ENCODE peak calls at places on chromosomes 2 and 18, in nine cellular contexts. G is GM23338, B is breast epithelium, T is HCT116, K is HL-60, N is GM12878, A is sigmoid colon, D is HepG2, Z is H1. I is an unnamed sample.

GRCh38 chr2:165953306-165953654 is 296 bp downstream of the TTC21B start:
- DNase-seq in G (no peak), B (peak), T (peak), K (no peak), N (no peak), A (no peak), D (peak), Z (no peak), I (no peak)

GRCh38 chr2:152031747-152032146 is 67.1 kb downstream of the CACNB4 start:
- DNase-seq in G (no peak), B (no peak), T (no peak), K (peak), N (no peak), A (no peak), D (no peak), Z (no peak), I (no peak)

GRCh38 chr2:43001055-43001378 is 208.6 kb upstream of the HAAO start:
- DNase-seq in G (no peak), B (no peak), T (no peak), K (no peak), N (no peak), A (no peak), D (no peak), Z (no peak), I (no peak)

GRCh38 chr2:75311993-75312392 is 112.7 kb upstream of the TACR1 start:
- DNase-seq in G (peak), B (no peak), T (peak), K (no peak), N (peak), A (no peak), D (peak), Z (peak), I (peak)

GRCh38 chr18:78618726-78619125 is 360.9 kb upstream of the SALL3 start:
- DNase-seq in G (no peak), B (no peak), T (no peak), K (no peak), N (no peak), A (no peak), D (no peak), Z (no peak), I (no peak)

GRCh38 chr2:20468549-20469500 is 22.0 kb downstream of the RHOB start:
- DNase-seq in G (no peak), B (no peak), T (no peak), K (no peak), N (no peak), A (peak), D (no peak), Z (no peak), I (no peak)

GRCh38 chr2:64259301-64259700 is 115.1 kb upstream of the PELI1 start:
- DNase-seq in G (no peak), B (no peak), T (no peak), K (no peak), N (no peak), A (no peak), D (no peak), Z (no peak), I (no peak)

GRCh38 chr2:1136071-1136470 is 185.4 kb downstream of the SNTG2 start:
- DNase-seq in G (peak), B (no peak), T (no peak), K (no peak), N (no peak), A (no peak), D (no peak), Z (no peak), I (no peak)

DNA sequence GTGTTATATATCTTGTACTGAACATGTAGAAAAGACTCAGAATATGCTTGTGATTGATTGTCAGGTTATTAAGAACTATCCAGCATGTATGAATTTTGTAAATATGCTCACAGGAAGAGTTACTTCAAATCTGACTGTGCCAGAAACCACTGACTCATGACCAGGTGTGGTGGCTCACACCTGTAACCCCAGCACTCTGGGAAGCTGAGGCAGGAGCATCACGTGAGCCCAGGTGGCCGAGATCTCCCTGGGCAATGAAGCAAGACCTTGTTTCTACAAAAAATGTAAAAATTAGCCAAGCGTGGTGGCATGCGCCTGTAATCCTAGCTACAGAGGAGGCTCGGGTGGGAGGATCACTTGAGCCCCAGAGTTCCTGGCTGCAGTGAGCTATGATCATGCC is 126.6 kb downstream of the COMMD1 start:
- DNase-seq in G (no peak), B (no peak), T (no peak), K (no peak), N (no peak), A (no peak), D (no peak), Z (no peak), I (no peak)
- TF ChIP-seq POLR2AphosphoS5 in G (no peak), B (no peak), T (no peak), K (no peak), N (no peak), A (no peak), D (no peak), Z (no peak), I (no peak)

DNA sequence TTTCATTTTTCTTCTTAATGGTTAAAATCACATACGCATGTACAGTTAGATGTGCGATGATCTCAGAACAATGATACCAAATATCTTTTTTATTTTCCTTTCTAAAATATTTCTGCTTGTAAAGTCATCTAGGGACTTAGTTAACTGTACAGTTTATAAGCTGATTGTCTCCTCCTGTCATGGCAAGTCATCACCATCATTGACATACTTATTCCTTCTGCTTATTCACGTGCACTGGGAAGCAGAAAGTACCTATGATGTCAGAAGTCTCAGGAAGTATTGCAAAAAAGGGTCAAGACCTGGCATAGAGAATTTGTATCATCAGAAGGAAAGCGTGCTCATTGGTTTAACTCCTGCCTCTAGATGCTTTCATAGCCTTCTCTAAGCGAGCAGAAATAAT is 154.2 kb downstream of the DSC3 start:
- DNase-seq in G (no peak), B (no peak), T (no peak), K (no peak), N (no peak), A (no peak), D (no peak), Z (no peak), I (no peak)
- TF ChIP-seq POLR2AphosphoS5 in G (no peak), B (no peak), T (no peak), K (no peak), N (no peak), A (no peak), D (no peak), Z (no peak), I (no peak)

DNA sequence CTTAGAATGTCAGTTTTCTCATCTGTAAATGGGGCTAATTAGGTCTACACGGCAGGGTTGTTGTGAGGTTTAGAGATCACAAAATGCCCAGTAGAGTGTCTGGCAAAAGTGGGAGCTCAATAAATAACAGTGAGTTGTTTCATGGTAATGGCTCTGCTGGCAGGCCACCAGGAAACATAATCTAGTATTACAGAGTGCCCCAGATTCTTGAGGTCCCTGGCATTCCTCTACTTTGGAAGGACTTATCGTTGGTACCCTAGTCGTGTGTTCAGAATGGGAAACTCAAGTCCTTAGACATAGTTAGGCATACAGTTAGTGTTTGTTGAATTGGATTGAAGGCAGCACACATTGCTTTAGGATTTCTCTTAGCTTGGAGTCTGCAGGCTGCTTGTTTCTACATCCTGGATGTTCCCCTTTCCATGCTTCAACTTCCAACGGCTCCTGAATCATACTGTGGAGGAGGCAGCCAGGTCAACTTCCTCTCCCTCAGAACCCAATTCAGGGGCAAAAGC is 161.5 kb upstream of the FOSL2 start:
- DNase-seq in G (no peak), B (no peak), T (no peak), K (no peak), N (no peak), A (no peak), D (no peak), Z (no peak), I (no peak)
- TF ChIP-seq POLR2AphosphoS5 in G (no peak), B (no peak), T (no peak), K (no peak), N (no peak), A (no peak), D (no peak), Z (no peak), I (no peak)

DNA sequence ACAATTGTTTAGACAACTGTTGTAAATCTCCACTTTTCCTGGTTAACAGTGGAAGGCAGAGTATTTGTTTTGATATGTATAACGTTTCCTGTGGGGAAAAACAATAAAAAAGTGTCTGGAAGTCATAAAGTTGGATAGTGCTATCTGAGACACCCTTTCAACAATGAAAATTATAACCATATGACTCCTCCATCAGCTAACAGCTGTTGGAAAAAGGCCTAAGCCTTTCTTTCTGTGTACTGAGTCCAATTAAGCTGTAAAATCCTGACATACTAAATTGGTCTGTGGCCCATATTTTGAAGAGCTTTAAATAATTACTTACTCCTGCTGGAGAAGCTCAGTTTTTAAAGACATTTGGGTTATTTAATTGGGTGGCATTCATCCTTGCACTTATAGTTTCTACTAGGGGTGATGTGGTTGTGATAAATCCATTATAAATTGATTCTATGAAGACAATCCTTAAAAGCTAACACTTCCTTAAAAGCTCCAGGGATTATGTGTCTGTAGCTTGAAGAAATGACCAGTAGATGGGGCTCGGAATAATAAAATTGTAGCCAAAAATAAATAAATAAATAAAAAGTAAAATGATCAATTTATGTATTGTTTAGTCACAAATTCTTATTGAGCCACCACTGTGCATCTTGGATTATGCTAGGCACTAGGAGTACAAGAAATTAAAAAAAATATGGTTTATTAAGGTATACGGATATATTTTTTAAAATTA is 698.2 kb upstream of the NXPH2 start:
- DNase-seq in G (no peak), B (no peak), T (no peak), K (no peak), N (no peak), A (no peak), D (no peak), Z (no peak), I (no peak)
- TF ChIP-seq POLR2AphosphoS5 in G (no peak), B (no peak), T (no peak), K (no peak), N (no peak), A (no peak), D (no peak), Z (no peak), I (no peak)